ENCODE peak calls at places on chromosomes 12 and 14, in nine cellular contexts. One of them, this sample, is unnamed.

GRCh38 chr14:89543420-89543790 is 126.4 kb upstream of the FOXN3 start:
- DNase-seq in colonic mucosa: no peak
- DNase-seq in lung microvascular endothelial cell: no peak
- DNase-seq in stimulated activated CD4-positive, alpha-beta T cell treated with anti-CD3 and anti-CD28 coated beads, Interleukin-2, amount 100 ng/mL, for 4 hours: no peak
- DNase-seq in A549: no peak
- DNase-seq in NCI-H187 treated with DMSO at 0.1 percent for 48 hours: no peak
- DNase-seq in adipocyte: no peak
- DNase-seq in left cardiac atrium: no peak
- DNase-seq in skeletal muscle cell: no peak
- DNase-seq in this sample: no peak

GRCh38 chr12:94157891-94158495 is 9.6 kb downstream of the PLXNC1 start:
- DNase-seq in colonic mucosa: no peak
- DNase-seq in lung microvascular endothelial cell: peak
- DNase-seq in stimulated activated CD4-positive, alpha-beta T cell treated with anti-CD3 and anti-CD28 coated beads, Interleukin-2, amount 100 ng/mL, for 4 hours: no peak
- DNase-seq in A549: no peak
- DNase-seq in NCI-H187 treated with DMSO at 0.1 percent for 48 hours: peak
- DNase-seq in adipocyte: no peak
- DNase-seq in left cardiac atrium: no peak
- DNase-seq in skeletal muscle cell: no peak
- DNase-seq in this sample: no peak

GRCh38 chr12:69435644-69436043 is 34.5 kb upstream of the FRS2 start:
- DNase-seq in colonic mucosa: no peak
- DNase-seq in lung microvascular endothelial cell: no peak
- DNase-seq in stimulated activated CD4-positive, alpha-beta T cell treated with anti-CD3 and anti-CD28 coated beads, Interleukin-2, amount 100 ng/mL, for 4 hours: no peak
- DNase-seq in A549: no peak
- DNase-seq in NCI-H187 treated with DMSO at 0.1 percent for 48 hours: no peak
- DNase-seq in adipocyte: no peak
- DNase-seq in left cardiac atrium: no peak
- DNase-seq in skeletal muscle cell: no peak
- DNase-seq in this sample: no peak

GRCh38 chr14:77638738-77639137 is 22.3 kb upstream of the SPTLC2 start:
- DNase-seq in colonic mucosa: no peak
- DNase-seq in lung microvascular endothelial cell: peak
- DNase-seq in stimulated activated CD4-positive, alpha-beta T cell treated with anti-CD3 and anti-CD28 coated beads, Interleukin-2, amount 100 ng/mL, for 4 hours: no peak
- DNase-seq in A549: no peak
- DNase-seq in NCI-H187 treated with DMSO at 0.1 percent for 48 hours: no peak
- DNase-seq in adipocyte: peak
- DNase-seq in left cardiac atrium: no peak
- DNase-seq in skeletal muscle cell: peak
- DNase-seq in this sample: no peak

GRCh38 chr14:54329082-54329695 is 67.6 kb upstream of the CDKN3 start:
- DNase-seq in colonic mucosa: peak
- DNase-seq in lung microvascular endothelial cell: peak
- DNase-seq in stimulated activated CD4-positive, alpha-beta T cell treated with anti-CD3 and anti-CD28 coated beads, Interleukin-2, amount 100 ng/mL, for 4 hours: no peak
- DNase-seq in A549: peak
- DNase-seq in NCI-H187 treated with DMSO at 0.1 percent for 48 hours: peak
- DNase-seq in adipocyte: peak
- DNase-seq in left cardiac atrium: peak
- DNase-seq in skeletal muscle cell: no peak
- DNase-seq in this sample: no peak

GRCh38 chr14:53151867-53152626 is 1.1 kb downstream of the DDHD1 start:
- DNase-seq in colonic mucosa: peak
- DNase-seq in lung microvascular endothelial cell: peak
- DNase-seq in stimulated activated CD4-positive, alpha-beta T cell treated with anti-CD3 and anti-CD28 coated beads, Interleukin-2, amount 100 ng/mL, for 4 hours: peak
- DNase-seq in A549: peak
- DNase-seq in NCI-H187 treated with DMSO at 0.1 percent for 48 hours: peak
- DNase-seq in adipocyte: peak
- DNase-seq in left cardiac atrium: peak
- DNase-seq in skeletal muscle cell: no peak
- DNase-seq in this sample: peak

GRCh38 chr14:100525615-100526014 is 61.6 kb downstream of the BEGAIN start:
- DNase-seq in colonic mucosa: no peak
- DNase-seq in lung microvascular endothelial cell: no peak
- DNase-seq in stimulated activated CD4-positive, alpha-beta T cell treated with anti-CD3 and anti-CD28 coated beads, Interleukin-2, amount 100 ng/mL, for 4 hours: no peak
- DNase-seq in A549: no peak
- DNase-seq in NCI-H187 treated with DMSO at 0.1 percent for 48 hours: no peak
- DNase-seq in adipocyte: no peak
- DNase-seq in left cardiac atrium: no peak
- DNase-seq in skeletal muscle cell: no peak
- DNase-seq in this sample: no peak

GRCh38 chr14:101705733-101706508 is 55.6 kb upstream of the PPP2R5C start:
- DNase-seq in colonic mucosa: peak
- DNase-seq in lung microvascular endothelial cell: peak
- DNase-seq in stimulated activated CD4-positive, alpha-beta T cell treated with anti-CD3 and anti-CD28 coated beads, Interleukin-2, amount 100 ng/mL, for 4 hours: peak
- DNase-seq in A549: no peak
- DNase-seq in NCI-H187 treated with DMSO at 0.1 percent for 48 hours: no peak
- DNase-seq in adipocyte: no peak
- DNase-seq in left cardiac atrium: peak
- DNase-seq in skeletal muscle cell: no peak
- DNase-seq in this sample: peak

GRCh38 chr12:120628919-120629318 is 11.5 kb upstream of the CABP1 start:
- DNase-seq in colonic mucosa: peak
- DNase-seq in lung microvascular endothelial cell: no peak
- DNase-seq in stimulated activated CD4-positive, alpha-beta T cell treated with anti-CD3 and anti-CD28 coated beads, Interleukin-2, amount 100 ng/mL, for 4 hours: no peak
- DNase-seq in A549: peak
- DNase-seq in NCI-H187 treated with DMSO at 0.1 percent for 48 hours: no peak
- DNase-seq in adipocyte: no peak
- DNase-seq in left cardiac atrium: no peak
- DNase-seq in skeletal muscle cell: no peak
- DNase-seq in this sample: no peak

GRCh38 chr12:54184024-54184805 is 4.6 kb downstream of the SMUG1 start:
- DNase-seq in colonic mucosa: no peak
- DNase-seq in lung microvascular endothelial cell: no peak
- DNase-seq in stimulated activated CD4-positive, alpha-beta T cell treated with anti-CD3 and anti-CD28 coated beads, Interleukin-2, amount 100 ng/mL, for 4 hours: no peak
- DNase-seq in A549: no peak
- DNase-seq in NCI-H187 treated with DMSO at 0.1 percent for 48 hours: no peak
- DNase-seq in adipocyte: no peak
- DNase-seq in left cardiac atrium: no peak
- DNase-seq in skeletal muscle cell: no peak
- DNase-seq in this sample: no peak

GRCh38 chr12:94798107-94798506 is 147.8 kb upstream of the TMCC3 start:
- DNase-seq in colonic mucosa: no peak
- DNase-seq in lung microvascular endothelial cell: no peak
- DNase-seq in stimulated activated CD4-positive, alpha-beta T cell treated with anti-CD3 and anti-CD28 coated beads, Interleukin-2, amount 100 ng/mL, for 4 hours: no peak
- DNase-seq in A549: no peak
- DNase-seq in NCI-H187 treated with DMSO at 0.1 percent for 48 hours: no peak
- DNase-seq in adipocyte: no peak
- DNase-seq in left cardiac atrium: no peak
- DNase-seq in skeletal muscle cell: peak
- DNase-seq in this sample: no peak

GRCh38 chr12:128754275-128754674 is 69.5 kb downstream of the SLC15A4 start:
- DNase-seq in colonic mucosa: no peak
- DNase-seq in lung microvascular endothelial cell: no peak
- DNase-seq in stimulated activated CD4-positive, alpha-beta T cell treated with anti-CD3 and anti-CD28 coated beads, Interleukin-2, amount 100 ng/mL, for 4 hours: no peak
- DNase-seq in A549: no peak
- DNase-seq in NCI-H187 treated with DMSO at 0.1 percent for 48 hours: no peak
- DNase-seq in adipocyte: no peak
- DNase-seq in left cardiac atrium: no peak
- DNase-seq in skeletal muscle cell: no peak
- DNase-seq in this sample: no peak

GRCh38 chr12:65631621-65632111 is 192.6 kb upstream of the HMGA2 start:
- DNase-seq in colonic mucosa: no peak
- DNase-seq in lung microvascular endothelial cell: peak
- DNase-seq in stimulated activated CD4-positive, alpha-beta T cell treated with anti-CD3 and anti-CD28 coated beads, Interleukin-2, amount 100 ng/mL, for 4 hours: no peak
- DNase-seq in A549: peak
- DNase-seq in NCI-H187 treated with DMSO at 0.1 percent for 48 hours: no peak
- DNase-seq in adipocyte: peak
- DNase-seq in left cardiac atrium: peak
- DNase-seq in skeletal muscle cell: peak
- DNase-seq in this sample: no peak

GRCh38 chr12:110578522-110579238 is 4.4 kb downstream of the PPTC7 start:
- DNase-seq in colonic mucosa: no peak
- DNase-seq in lung microvascular endothelial cell: no peak
- DNase-seq in stimulated activated CD4-positive, alpha-beta T cell treated with anti-CD3 and anti-CD28 coated beads, Interleukin-2, amount 100 ng/mL, for 4 hours: no peak
- DNase-seq in A549: no peak
- DNase-seq in NCI-H187 treated with DMSO at 0.1 percent for 48 hours: no peak
- DNase-seq in adipocyte: no peak
- DNase-seq in left cardiac atrium: no peak
- DNase-seq in skeletal muscle cell: no peak
- DNase-seq in this sample: no peak

GRCh38 chr12:90712671-90713070 is 242.3 kb downstream of the CCER1 start:
- DNase-seq in colonic mucosa: no peak
- DNase-seq in lung microvascular endothelial cell: peak
- DNase-seq in stimulated activated CD4-positive, alpha-beta T cell treated with anti-CD3 and anti-CD28 coated beads, Interleukin-2, amount 100 ng/mL, for 4 hours: no peak
- DNase-seq in A549: no peak
- DNase-seq in NCI-H187 treated with DMSO at 0.1 percent for 48 hours: no peak
- DNase-seq in adipocyte: peak
- DNase-seq in left cardiac atrium: no peak
- DNase-seq in skeletal muscle cell: no peak
- DNase-seq in this sample: no peak

GRCh38 chr14:23633160-23633701 is 2.9 kb upstream of the DHRS2 start:
- DNase-seq in colonic mucosa: no peak
- DNase-seq in lung microvascular endothelial cell: no peak
- DNase-seq in stimulated activated CD4-positive, alpha-beta T cell treated with anti-CD3 and anti-CD28 coated beads, Interleukin-2, amount 100 ng/mL, for 4 hours: no peak
- DNase-seq in A549: peak
- DNase-seq in NCI-H187 treated with DMSO at 0.1 percent for 48 hours: no peak
- DNase-seq in adipocyte: peak
- DNase-seq in left cardiac atrium: no peak
- DNase-seq in skeletal muscle cell: no peak
- DNase-seq in this sample: no peak

GRCh38 chr12:53205747-53206146 is 1.3 kb downstream of the ITGB7 start:
- DNase-seq in colonic mucosa: no peak
- DNase-seq in lung microvascular endothelial cell: no peak
- DNase-seq in stimulated activated CD4-positive, alpha-beta T cell treated with anti-CD3 and anti-CD28 coated beads, Interleukin-2, amount 100 ng/mL, for 4 hours: no peak
- DNase-seq in A549: no peak
- DNase-seq in NCI-H187 treated with DMSO at 0.1 percent for 48 hours: no peak
- DNase-seq in adipocyte: peak
- DNase-seq in left cardiac atrium: no peak
- DNase-seq in skeletal muscle cell: peak
- DNase-seq in this sample: peak

GRCh38 chr12:95820096-95820703 is 29.6 kb upstream of the NTN4 start:
- DNase-seq in colonic mucosa: peak
- DNase-seq in lung microvascular endothelial cell: peak
- DNase-seq in stimulated activated CD4-positive, alpha-beta T cell treated with anti-CD3 and anti-CD28 coated beads, Interleukin-2, amount 100 ng/mL, for 4 hours: no peak
- DNase-seq in A549: peak
- DNase-seq in NCI-H187 treated with DMSO at 0.1 percent for 48 hours: no peak
- DNase-seq in adipocyte: peak
- DNase-seq in left cardiac atrium: no peak
- DNase-seq in skeletal muscle cell: no peak
- DNase-seq in this sample: no peak

GRCh38 chr12:121801601-121802484 is 2.0 kb upstream of the SETD1B start:
- DNase-seq in colonic mucosa: peak
- DNase-seq in lung microvascular endothelial cell: peak
- DNase-seq in stimulated activated CD4-positive, alpha-beta T cell treated with anti-CD3 and anti-CD28 coated beads, Interleukin-2, amount 100 ng/mL, for 4 hours: no peak
- DNase-seq in A549: no peak
- DNase-seq in NCI-H187 treated with DMSO at 0.1 percent for 48 hours: no peak
- DNase-seq in adipocyte: peak
- DNase-seq in left cardiac atrium: peak
- DNase-seq in skeletal muscle cell: no peak
- DNase-seq in this sample: peak

GRCh38 chr14:104151028-104151385 is 12.6 kb downstream of the KIF26A start:
- DNase-seq in colonic mucosa: no peak
- DNase-seq in lung microvascular endothelial cell: no peak
- DNase-seq in stimulated activated CD4-positive, alpha-beta T cell treated with anti-CD3 and anti-CD28 coated beads, Interleukin-2, amount 100 ng/mL, for 4 hours: no peak
- DNase-seq in A549: no peak
- DNase-seq in NCI-H187 treated with DMSO at 0.1 percent for 48 hours: no peak
- DNase-seq in adipocyte: no peak
- DNase-seq in left cardiac atrium: no peak
- DNase-seq in skeletal muscle cell: no peak
- DNase-seq in this sample: no peak

GRCh38 chr14:100364403-100364802 is 41.3 kb downstream of the SLC25A47 start:
- DNase-seq in colonic mucosa: no peak
- DNase-seq in lung microvascular endothelial cell: no peak
- DNase-seq in stimulated activated CD4-positive, alpha-beta T cell treated with anti-CD3 and anti-CD28 coated beads, Interleukin-2, amount 100 ng/mL, for 4 hours: no peak
- DNase-seq in A549: no peak
- DNase-seq in NCI-H187 treated with DMSO at 0.1 percent for 48 hours: no peak
- DNase-seq in adipocyte: peak
- DNase-seq in left cardiac atrium: no peak
- DNase-seq in skeletal muscle cell: no peak
- DNase-seq in this sample: no peak

GRCh38 chr14:103735022-103735421 is 19.4 kb downstream of the ZFYVE21 start:
- DNase-seq in colonic mucosa: no peak
- DNase-seq in lung microvascular endothelial cell: peak
- DNase-seq in stimulated activated CD4-positive, alpha-beta T cell treated with anti-CD3 and anti-CD28 coated beads, Interleukin-2, amount 100 ng/mL, for 4 hours: no peak
- DNase-seq in A549: no peak
- DNase-seq in NCI-H187 treated with DMSO at 0.1 percent for 48 hours: no peak
- DNase-seq in adipocyte: no peak
- DNase-seq in left cardiac atrium: no peak
- DNase-seq in skeletal muscle cell: no peak
- DNase-seq in this sample: no peak

GRCh38 chr14:96598332-96598928 is 96.2 kb downstream of the PAPOLA start:
- DNase-seq in colonic mucosa: no peak
- DNase-seq in lung microvascular endothelial cell: no peak
- DNase-seq in stimulated activated CD4-positive, alpha-beta T cell treated with anti-CD3 and anti-CD28 coated beads, Interleukin-2, amount 100 ng/mL, for 4 hours: no peak
- DNase-seq in A549: no peak
- DNase-seq in NCI-H187 treated with DMSO at 0.1 percent for 48 hours: no peak
- DNase-seq in adipocyte: no peak
- DNase-seq in left cardiac atrium: no peak
- DNase-seq in skeletal muscle cell: no peak
- DNase-seq in this sample: no peak

GRCh38 chr14:85934123-85934885 is 404.4 kb downstream of the FLRT2 start:
- DNase-seq in colonic mucosa: no peak
- DNase-seq in lung microvascular endothelial cell: peak
- DNase-seq in stimulated activated CD4-positive, alpha-beta T cell treated with anti-CD3 and anti-CD28 coated beads, Interleukin-2, amount 100 ng/mL, for 4 hours: peak
- DNase-seq in A549: peak
- DNase-seq in NCI-H187 treated with DMSO at 0.1 percent for 48 hours: peak
- DNase-seq in adipocyte: peak
- DNase-seq in left cardiac atrium: no peak
- DNase-seq in skeletal muscle cell: no peak
- DNase-seq in this sample: peak

GRCh38 chr14:62156052-62156451 is 393.8 kb downstream of the SNAPC1 start:
- DNase-seq in colonic mucosa: no peak
- DNase-seq in lung microvascular endothelial cell: no peak
- DNase-seq in stimulated activated CD4-positive, alpha-beta T cell treated with anti-CD3 and anti-CD28 coated beads, Interleukin-2, amount 100 ng/mL, for 4 hours: no peak
- DNase-seq in A549: no peak
- DNase-seq in NCI-H187 treated with DMSO at 0.1 percent for 48 hours: no peak
- DNase-seq in adipocyte: no peak
- DNase-seq in left cardiac atrium: no peak
- DNase-seq in skeletal muscle cell: no peak
- DNase-seq in this sample: no peak

GRCh38 chr14:34301107-34301734 is 160.8 kb downstream of the SPTSSA start:
- DNase-seq in colonic mucosa: peak
- DNase-seq in lung microvascular endothelial cell: peak
- DNase-seq in stimulated activated CD4-positive, alpha-beta T cell treated with anti-CD3 and anti-CD28 coated beads, Interleukin-2, amount 100 ng/mL, for 4 hours: no peak
- DNase-seq in A549: peak
- DNase-seq in NCI-H187 treated with DMSO at 0.1 percent for 48 hours: peak
- DNase-seq in adipocyte: peak
- DNase-seq in left cardiac atrium: no peak
- DNase-seq in skeletal muscle cell: peak
- DNase-seq in this sample: no peak

GRCh38 chr12:72093424-72093823 is 154.8 kb downstream of the TPH2 start:
- DNase-seq in colonic mucosa: no peak
- DNase-seq in lung microvascular endothelial cell: no peak
- DNase-seq in stimulated activated CD4-positive, alpha-beta T cell treated with anti-CD3 and anti-CD28 coated beads, Interleukin-2, amount 100 ng/mL, for 4 hours: no peak
- DNase-seq in A549: no peak
- DNase-seq in NCI-H187 treated with DMSO at 0.1 percent for 48 hours: no peak
- DNase-seq in adipocyte: no peak
- DNase-seq in left cardiac atrium: no peak
- DNase-seq in skeletal muscle cell: no peak
- DNase-seq in this sample: no peak

GRCh38 chr12:108560752-108561719 is at the start of gene SART3:
- DNase-seq in colonic mucosa: peak
- DNase-seq in lung microvascular endothelial cell: peak
- DNase-seq in stimulated activated CD4-positive, alpha-beta T cell treated with anti-CD3 and anti-CD28 coated beads, Interleukin-2, amount 100 ng/mL, for 4 hours: peak
- DNase-seq in A549: peak
- DNase-seq in NCI-H187 treated with DMSO at 0.1 percent for 48 hours: peak
- DNase-seq in adipocyte: peak
- DNase-seq in left cardiac atrium: peak
- DNase-seq in skeletal muscle cell: peak
- DNase-seq in this sample: peak

GRCh38 chr12:108907861-108908302 is 28.0 kb downstream of the DAO start:
- DNase-seq in colonic mucosa: no peak
- DNase-seq in lung microvascular endothelial cell: no peak
- DNase-seq in stimulated activated CD4-positive, alpha-beta T cell treated with anti-CD3 and anti-CD28 coated beads, Interleukin-2, amount 100 ng/mL, for 4 hours: no peak
- DNase-seq in A549: peak
- DNase-seq in NCI-H187 treated with DMSO at 0.1 percent for 48 hours: no peak
- DNase-seq in adipocyte: peak
- DNase-seq in left cardiac atrium: no peak
- DNase-seq in skeletal muscle cell: no peak
- DNase-seq in this sample: no peak

GRCh38 chr12:31224768-31225448 is 101.0 kb downstream of the SINHCAF start:
- DNase-seq in colonic mucosa: no peak
- DNase-seq in lung microvascular endothelial cell: no peak
- DNase-seq in stimulated activated CD4-positive, alpha-beta T cell treated with anti-CD3 and anti-CD28 coated beads, Interleukin-2, amount 100 ng/mL, for 4 hours: no peak
- DNase-seq in A549: no peak
- DNase-seq in NCI-H187 treated with DMSO at 0.1 percent for 48 hours: no peak
- DNase-seq in adipocyte: no peak
- DNase-seq in left cardiac atrium: no peak
- DNase-seq in skeletal muscle cell: no peak
- DNase-seq in this sample: no peak

GRCh38 chr12:131039551-131039950 is 85.8 kb downstream of the ADGRD1 start:
- DNase-seq in colonic mucosa: no peak
- DNase-seq in lung microvascular endothelial cell: no peak
- DNase-seq in stimulated activated CD4-positive, alpha-beta T cell treated with anti-CD3 and anti-CD28 coated beads, Interleukin-2, amount 100 ng/mL, for 4 hours: no peak
- DNase-seq in A549: no peak
- DNase-seq in NCI-H187 treated with DMSO at 0.1 percent for 48 hours: no peak
- DNase-seq in adipocyte: no peak
- DNase-seq in left cardiac atrium: no peak
- DNase-seq in skeletal muscle cell: no peak
- DNase-seq in this sample: no peak

This sample was measured in activated CD4-positive, alpha-beta T cell treated with anti-CD3 and anti-CD28 coated beads for 4 hours.